ENCODE peak calls at places on chromosome X, in five cellular contexts. U is Panc1; V is ascending aorta; Q is CD8-positive, alpha-beta memory T cell; G is psoas muscle. I is an unnamed sample. For H3K36me3, the result is how much of the 10 kb centered on the place peaks cover.

GRCh38 chrX:154409222-154409871 is at the start of gene DNASE1L1:
- DNase-seq in Q (no peak), G (peak), U (no peak), V (peak), I (no peak)

GRCh38 chrX:68719904-68720614 is 72.6 kb downstream of the STARD8 start:
- DNase-seq in Q (no peak), G (peak), U (no peak), V (peak), I (no peak)

GRCh38 chrX:57178605-57179004 is 41.4 kb upstream of the SPIN2A start:
- DNase-seq in V (no peak), G (no peak), Q (no peak), U (no peak), I (no peak)

GRCh38 chrX:87572911-87573310 is 55.3 kb downstream of the KLHL4 start:
- DNase-seq in U (no peak), Q (no peak), V (no peak), G (no peak), I (no peak)

GRCh38 chrX:57267308-57267707 is 19.2 kb upstream of the FAAH2 start:
- DNase-seq in G (peak), U (no peak), V (no peak), Q (no peak), I (no peak)

GRCh38 chrX:153576239-153576870 is 22.6 kb downstream of the CCNQ start:
- DNase-seq in U (no peak), G (no peak), Q (no peak), V (no peak), I (no peak)

GRCh38 chrX:108224727-108225455 is 133.3 kb downstream of the ATG4A start:
- DNase-seq in U (no peak), Q (no peak), G (peak), V (no peak), I (no peak)

GRCh38 chrX:75963774-75964173 is 178.7 kb upstream of the MAGEE2 start:
- DNase-seq in Q (no peak), V (no peak), G (no peak), U (no peak), I (no peak)

GRCh38 chrX:97132654-97133415 is 249.1 kb downstream of the RPA4 start:
- DNase-seq in V (no peak), G (no peak), U (no peak), Q (no peak), I (no peak)

GRCh38 chrX:44828008-44828605 is 15.7 kb upstream of the DUSP21 start:
- DNase-seq in Q (no peak), V (no peak), G (no peak), U (peak), I (no peak)

GRCh38 chrX:152259150-152259549 is 120.8 kb upstream of the MAGEA10 start:
- DNase-seq in V (no peak), U (no peak), G (no peak), Q (no peak), I (no peak)

GRCh38 chrX:107714196-107714811 is 61.3 kb downstream of the TSC22D3 start:
- DNase-seq in U (no peak), V (peak), G (peak), Q (peak), I (no peak)

GRCh38 chrX:72685018-72685417 is 29.1 kb downstream of the PHKA1 start:
- DNase-seq in Q (no peak), U (no peak), G (no peak), V (no peak), I (no peak)

GRCh38 chrX:16958356-16958755 is 11.9 kb downstream of the REPS2 start:
- DNase-seq in V (no peak), G (no peak), U (no peak), Q (no peak), I (no peak)

GRCh38 chrX:150761176-150761818 is 68.1 kb downstream of the MTMR1 start:
- DNase-seq in Q (no peak), U (no peak), V (no peak), G (no peak), I (no peak)
- H3K36me3 ChIP-seq in Q (under half), U (under half), V (under half), G (under half), I (under half)

DNA sequence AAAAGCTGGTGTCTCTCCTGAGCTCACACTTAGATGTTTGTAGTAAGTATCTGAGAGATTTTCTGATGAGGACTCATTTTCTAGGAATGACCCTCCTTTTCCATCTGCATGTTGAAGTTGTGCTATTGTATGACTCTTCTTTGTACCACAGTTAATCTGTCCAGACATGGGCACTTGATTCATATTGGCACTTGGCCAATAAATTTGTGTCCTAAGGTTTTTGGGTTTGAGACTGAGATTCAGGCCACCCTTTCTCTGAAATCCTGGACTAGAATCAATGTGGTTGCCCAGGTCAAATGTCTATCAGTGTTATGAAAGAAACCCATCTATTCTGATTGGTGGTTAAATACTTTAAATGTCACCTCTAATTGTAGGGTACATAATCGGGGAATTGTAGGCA is 869.0 kb downstream of the SH3BGRL start:
- DNase-seq in Q (no peak), V (no peak), G (no peak), U (no peak), I (no peak)
- H3K27ac ChIP-seq in Q (no peak), V (no peak), G (no peak), U (no peak), I (no peak)

GRCh38 chrX:119655125-119655524 is 37.8 kb downstream of the SEPTIN6 start:
- DNase-seq in Q (no peak), G (no peak), V (no peak), U (no peak), I (no peak)

GRCh38 chrX:119661486-119661885 is 31.5 kb downstream of the SEPTIN6 start:
- DNase-seq in G (no peak), V (no peak), Q (no peak), U (no peak), I (no peak)

GRCh38 chrX:119654112-119654531 is 38.8 kb downstream of the SEPTIN6 start:
- DNase-seq in V (no peak), G (peak), U (no peak), Q (no peak), I (no peak)

DNA sequence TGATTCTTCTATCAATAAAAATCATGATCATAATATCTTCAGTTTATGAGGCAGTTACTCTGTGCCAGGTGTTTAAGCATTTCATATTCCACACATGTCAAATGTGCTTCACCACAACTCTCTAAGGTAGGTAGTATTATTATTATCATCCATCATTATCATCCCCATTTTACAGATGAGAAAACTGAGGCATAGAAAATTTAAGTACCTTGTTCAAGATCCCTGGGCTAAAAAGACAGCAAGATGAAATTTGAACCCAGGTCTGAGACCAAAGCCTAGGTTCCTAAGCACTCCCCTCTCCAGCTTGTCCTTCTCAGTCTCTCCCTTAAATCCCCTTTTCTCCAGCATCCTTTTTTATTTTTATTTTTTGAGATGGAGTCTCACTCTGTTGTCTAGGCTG is 33.4 kb downstream of the SEPTIN6 start:
- DNase-seq in U (no peak), Q (no peak), V (no peak), G (no peak), I (no peak)
- H3K36me3 ChIP-seq in U (under half), Q (under half), V (under half), G (under half), I (under half)

GRCh38 chrX:40084471-40084870 is 13.3 kb downstream of the BCOR start:
- DNase-seq in V (no peak), U (no peak), G (no peak), Q (no peak), I (no peak)

GRCh38 chrX:40086569-40087335 is 11.0 kb downstream of the BCOR start:
- DNase-seq in G (no peak), V (no peak), U (no peak), Q (no peak), I (no peak)

GRCh38 chrX:40085714-40086113 is 12.0 kb downstream of the BCOR start:
- DNase-seq in U (no peak), Q (no peak), G (no peak), V (no peak), I (no peak)

GRCh38 chrX:40083979-40084359 is 13.8 kb downstream of the BCOR start:
- DNase-seq in U (no peak), Q (no peak), V (no peak), G (peak), I (no peak)

GRCh38 chrX:40085086-40085551 is 12.6 kb downstream of the BCOR start:
- DNase-seq in U (no peak), Q (no peak), G (no peak), V (no peak), I (no peak)
- H3K27ac ChIP-seq in U (peak), Q (no peak), G (no peak), V (peak), I (no peak)

GRCh38 chrX:639151-639550 is 8.6 kb downstream of the SHOX start:
- DNase-seq in G (no peak), V (peak), Q (no peak), U (no peak), I (peak)
- H3K36me3 ChIP-seq in G (under half), V (under half), Q (under half), U (under half), I (under half)

GRCh38 chrX:111407948-111408347 is 4.0 kb downstream of the DCX start:
- DNase-seq in V (no peak), G (no peak), U (no peak), Q (no peak), I (no peak)

GRCh38 chrX:111411591-111412371 is at the start of gene DCX:
- DNase-seq in Q (no peak), G (no peak), V (no peak), U (no peak), I (no peak)

GRCh38 chrX:111410451-111410850 is 1.5 kb downstream of the DCX start:
- DNase-seq in G (no peak), U (no peak), Q (no peak), V (no peak), I (no peak)

GRCh38 chrX:111409326-111409725 is 2.7 kb downstream of the DCX start:
- DNase-seq in G (no peak), V (no peak), U (no peak), Q (no peak), I (no peak)
- H3K27ac ChIP-seq in G (no peak), V (no peak), U (no peak), Q (no peak), I (no peak)

GRCh38 chrX:71458866-71459265 is 74.0 kb upstream of the OGT start:
- DNase-seq in U (no peak), G (no peak), Q (no peak), V (no peak), I (no peak)
- H3K36me3 ChIP-seq in U (half or more), G (under half), Q (half or more), V (half or more), I (half or more)

GRCh38 chrX:103175944-103176753 is 38.8 kb upstream of the BEX4 start:
- DNase-seq in V (peak), G (peak), U (no peak), Q (peak), I (no peak)
- H3K27ac ChIP-seq in V (no peak), G (no peak), U (no peak), Q (no peak), I (no peak)

DNA sequence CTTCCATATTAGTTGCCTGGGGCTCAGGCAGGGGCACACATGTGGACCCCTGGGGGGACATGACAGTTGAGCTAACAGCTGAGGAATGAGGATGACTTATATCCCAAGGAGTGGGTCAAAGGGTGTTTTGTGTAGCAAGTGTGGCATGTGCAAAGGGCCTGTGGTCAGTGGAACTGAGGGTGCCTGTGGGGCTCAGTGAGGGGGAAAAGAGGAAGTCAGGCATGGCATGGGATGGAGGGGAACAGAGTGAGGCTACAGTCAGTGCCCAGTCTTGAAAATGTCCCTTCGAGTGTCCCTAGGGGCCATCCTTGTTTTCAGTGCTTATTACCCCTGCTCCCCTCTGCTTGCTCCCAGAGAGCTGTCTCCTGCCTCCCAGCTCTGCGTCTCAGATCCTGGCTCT is 64.3 kb upstream of the CD99 start:
- DNase-seq in Q (no peak), V (no peak), G (no peak), U (no peak), I (peak)
- H3K36me3 ChIP-seq in Q (under half), V (under half), G (under half), U (under half), I (under half)

DNA sequence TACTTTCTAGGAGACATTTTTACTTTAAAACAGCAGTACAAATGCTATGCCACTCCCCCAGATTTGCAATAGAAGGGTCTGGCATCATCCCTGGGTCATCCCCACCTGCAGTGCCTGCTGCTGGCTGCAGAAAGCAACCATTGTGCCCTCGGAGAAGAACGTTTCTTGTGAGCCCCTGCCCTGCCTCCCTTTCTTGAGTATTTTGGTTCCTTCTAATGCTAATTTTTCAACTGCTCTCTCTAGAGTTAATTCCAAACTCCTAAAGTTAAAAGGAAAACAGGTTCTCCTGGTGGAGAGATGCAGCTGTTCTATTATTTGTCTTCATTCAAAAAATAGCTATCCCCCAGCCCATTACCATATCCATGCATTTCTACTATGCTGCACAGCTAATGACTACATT is 107.1 kb downstream of the IDS start:
- DNase-seq in V (no peak), U (no peak), G (no peak), Q (no peak), I (no peak)
- H3K27ac ChIP-seq in V (no peak), U (no peak), G (no peak), Q (no peak), I (no peak)

I was measured in esophagus muscularis mucosa.